ENCODE peak calls at places on chromosomes 6 and 20, in seven cellular contexts. H is HFF-Myc; D is left cardiac atrium; Y is NCI-H748 treated with DMSO at 0.1 percent for 48 hours; T is left lung; Z is hypothalamus; X is activated CD8-positive, alpha-beta memory T cell treated with anti-CD3 and anti-CD28 coated beads, Interleukin-2, amount 50 U/mL, for 4 hours. Q is an unnamed sample.

GRCh38 chr6:10837009-10837691 is 1.2 kb downstream of the MAK start:
- DNase-seq in H (no peak), D (peak; percentile 45), Y (peak; percentile 56), T (peak; percentile 84), Z (no peak), X (no peak), Q (peak; percentile 52)

GRCh38 chr6:149080511-149080910 is 237.0 kb upstream of the TAB2 start:
- DNase-seq in H (peak; percentile 39), D (no peak), Y (no peak), T (no peak), Z (no peak), X (no peak), Q (no peak)

GRCh38 chr20:856361-856775 is 22.9 kb downstream of the FAM110A start:
- DNase-seq in H (peak; percentile 49), D (no peak), Y (no peak), T (no peak), Z (no peak), X (peak; percentile 45), Q (no peak)

GRCh38 chr6:106334646-106335448 is 9.3 kb upstream of the ATG5 start:
- DNase-seq in H (no peak), D (peak; percentile 41), Y (peak; percentile 27), T (peak; percentile 58), Z (no peak), X (peak; percentile 34), Q (peak; percentile 26)

GRCh38 chr6:11309947-11310665 is 77.6 kb upstream of the NEDD9 start:
- DNase-seq in H (no peak), D (no peak), Y (no peak), T (no peak), Z (no peak), X (no peak), Q (no peak)

GRCh38 chr6:34017106-34017805 is 128.6 kb downstream of the GRM4 start:
- DNase-seq in H (no peak), D (no peak), Y (no peak), T (no peak), Z (no peak), X (no peak), Q (no peak)

GRCh38 chr6:153816306-153816845 is 222.7 kb upstream of the OPRM1 start:
- DNase-seq in H (no peak), D (no peak), Y (no peak), T (no peak), Z (no peak), X (no peak), Q (no peak)

GRCh38 chr6:17886891-17887290 is 100.5 kb downstream of the KIF13A start:
- DNase-seq in H (no peak), D (no peak), Y (no peak), T (no peak), Z (no peak), X (no peak), Q (no peak)

GRCh38 chr20:63183422-63184146 is 32.3 kb downstream of the YTHDF1 start:
- DNase-seq in H (no peak), D (peak; percentile 33), Y (no peak), T (no peak), Z (no peak), X (peak; percentile 49), Q (peak; percentile 60)

GRCh38 chr20:57787969-57788781 is 78.4 kb upstream of the PMEPA1 start:
- DNase-seq in H (no peak), D (no peak), Y (no peak), T (peak; percentile 43), Z (no peak), X (no peak), Q (no peak)

GRCh38 chr6:65776332-65776731 is 69.3 kb upstream of the EYS start:
- DNase-seq in H (no peak), D (no peak), Y (no peak), T (no peak), Z (no peak), X (no peak), Q (no peak)

GRCh38 chr6:89287351-89288028 is 27.6 kb downstream of the GABRR2 start:
- DNase-seq in H (no peak), D (no peak), Y (no peak), T (no peak), Z (no peak), X (no peak), Q (no peak)

GRCh38 chr6:155678361-155678760 is 222.7 kb upstream of the NOX3 start:
- DNase-seq in H (peak; percentile 9), D (no peak), Y (no peak), T (no peak), Z (no peak), X (no peak), Q (no peak)

GRCh38 chr20:11155156-11155805 is 481.5 kb upstream of the JAG1 start:
- DNase-seq in H (no peak), D (no peak), Y (peak; percentile 67), T (no peak), Z (no peak), X (no peak), Q (no peak)

GRCh38 chr6:45566882-45567281 is 189.1 kb upstream of the SUPT3H start:
- DNase-seq in H (no peak), D (no peak), Y (no peak), T (no peak), Z (no peak), X (no peak), Q (no peak)

GRCh38 chr6:1872649-1873131 is 263.0 kb downstream of the FOXC1 start:
- DNase-seq in H (peak; percentile 71), D (peak; percentile 29), Y (no peak), T (no peak), Z (no peak), X (no peak), Q (no peak)

GRCh38 chr20:24779886-24780285 is 169.2 kb upstream of the CST7 start:
- DNase-seq in H (no peak), D (no peak), Y (no peak), T (no peak), Z (no peak), X (no peak), Q (no peak)

GRCh38 chr6:101935732-101936131 is 542.2 kb downstream of the GRIK2 start:
- DNase-seq in H (no peak), D (no peak), Y (no peak), T (no peak), Z (no peak), X (no peak), Q (no peak)

GRCh38 chr6:51260003-51260402 is 441.3 kb downstream of the TFAP2B start:
- DNase-seq in H (no peak), D (no peak), Y (no peak), T (no peak), Z (no peak), X (no peak), Q (no peak)

Q was measured in Peyer's patch.